ENCODE peak calls at places on chromosomes 7 and 10, in four cellular contexts. D, J, V and S are unnamed samples.

GRCh38 chr10:48523820-48524758 is 80.8 kb downstream of the ARHGAP22 start:
- DNase-seq in D (no peak), J (peak), V (peak), S (no peak)

GRCh38 chr10:132533571-132534260 is 3.9 kb upstream of the INPP5A start:
- DNase-seq in D (no peak), J (no peak), V (peak), S (no peak)

GRCh38 chr7:98640375-98640774 is 23.3 kb downstream of the NPTX2 start:
- DNase-seq in D (no peak), J (no peak), V (no peak), S (no peak)

GRCh38 chr7:7719235-7719634 is 828 bp upstream of the RPA3 start:
- DNase-seq in D (no peak), J (peak), V (no peak), S (no peak)

GRCh38 chr10:61404771-61405170 is 48.4 kb downstream of the TMEM26 start:
- DNase-seq in D (no peak), J (peak), V (no peak), S (no peak)

GRCh38 chr10:61447127-61447526 is 6.1 kb downstream of the TMEM26 start:
- DNase-seq in D (no peak), J (no peak), V (no peak), S (no peak)

GRCh38 chr7:91940572-91941341 is at the start of gene AKAP9:
- DNase-seq in D (peak), J (peak), V (peak), S (peak)

GRCh38 chr7:44180631-44181030 is 8.6 kb downstream of the GCK start:
- DNase-seq in D (no peak), J (no peak), V (no peak), S (no peak)

GRCh38 chr7:20298486-20298901 is 32.2 kb upstream of the ITGB8 start:
- DNase-seq in D (no peak), J (no peak), V (no peak), S (no peak)

GRCh38 chr10:69677914-69678654 is 48.0 kb downstream of the FAM241B start:
- DNase-seq in D (no peak), J (no peak), V (no peak), S (no peak)

GRCh38 chr10:12707461-12708185 is 293.9 kb downstream of the CCDC3 start:
- DNase-seq in D (no peak), J (peak), V (no peak), S (no peak)

GRCh38 chr7:31019509-31019908 is 32.6 kb upstream of the ADCYAP1R1 start:
- DNase-seq in D (no peak), J (no peak), V (no peak), S (no peak)

GRCh38 chr7:12524794-12525386 is 45.6 kb upstream of the SCIN start:
- DNase-seq in D (no peak), J (peak), V (no peak), S (no peak)

GRCh38 chr10:127492607-127493250 is 56.4 kb upstream of the NPS start:
- DNase-seq in D (no peak), J (no peak), V (no peak), S (no peak)

GRCh38 chr10:73576890-73577591 is 14.1 kb downstream of the USP54 start:
- DNase-seq in D (no peak), J (no peak), V (no peak), S (no peak)

GRCh38 chr7:117364204-117364755 is 41.4 kb upstream of the WNT2 start:
- DNase-seq in D (no peak), J (no peak), V (no peak), S (no peak)

GRCh38 chr10:113712024-113712423 is 32.3 kb downstream of the CASP7 start:
- DNase-seq in D (no peak), J (no peak), V (no peak), S (no peak)

GRCh38 chr7:2229467-2229866 is 3.3 kb downstream of the MAD1L1 start:
- DNase-seq in D (no peak), J (no peak), V (no peak), S (no peak)

GRCh38 chr7:150923191-150923590 is 54.9 kb downstream of the KCNH2 start:
- DNase-seq in D (no peak), J (peak), V (no peak), S (no peak)